ENCODE peak calls at places on chromosomes 13 and 19, in four cellular contexts. U is heart left ventricle, Q is fibroblast of mammary gland, K is gastrocnemius medialis. S is an unnamed sample.

GRCh38 chr13:23500858-23501257 is 67.4 kb upstream of the SACS start:
- DNase-seq in U (no peak), Q (peak), K (no peak), S (peak)

GRCh38 chr13:111964411-111965035 is 102.4 kb upstream of the SOX1 start:
- DNase-seq in U (no peak), Q (no peak), K (no peak), S (no peak)

GRCh38 chr19:58361900-58362271 is 665 bp downstream of the ZNF497 start:
- DNase-seq in U (peak), Q (peak), K (no peak), S (no peak)

GRCh38 chr19:19185853-19186728 is 5.9 kb downstream of the BORCS8 start:
- DNase-seq in U (no peak), Q (peak), K (no peak), S (peak)

GRCh38 chr13:75705395-75705794 is 69.3 kb downstream of the LMO7 start:
- DNase-seq in U (no peak), Q (peak), K (no peak), S (peak)

GRCh38 chr13:25973576-25973975 is 78.2 kb downstream of the SHISA2 start:
- DNase-seq in U (no peak), Q (no peak), K (no peak), S (no peak)

GRCh38 chr19:14544977-14545715 is 15.8 kb downstream of the TECR start:
- DNase-seq in U (peak), Q (no peak), K (peak), S (no peak)

GRCh38 chr13:50609016-50609415 is 234.5 kb downstream of the DLEU7 start:
- DNase-seq in U (no peak), Q (no peak), K (no peak), S (no peak)

GRCh38 chr19:46728208-46728607 is 11.3 kb upstream of the PRKD2 start:
- DNase-seq in U (peak), Q (no peak), K (no peak), S (no peak)

GRCh38 chr19:44603201-44603945 is 10.0 kb upstream of the IGSF23 start:
- DNase-seq in U (no peak), Q (peak), K (no peak), S (peak)

GRCh38 chr19:17829855-17830566 is 8.7 kb upstream of the INSL3 start:
- DNase-seq in U (no peak), Q (peak), K (no peak), S (peak)

GRCh38 chr19:14164088-14164487 is 27.7 kb upstream of the ASF1B start:
- DNase-seq in U (no peak), Q (no peak), K (no peak), S (no peak)

GRCh38 chr13:43009506-43009905 is 13.9 kb upstream of the DNAJC15 start:
- DNase-seq in U (no peak), Q (peak), K (no peak), S (peak)

DNA sequence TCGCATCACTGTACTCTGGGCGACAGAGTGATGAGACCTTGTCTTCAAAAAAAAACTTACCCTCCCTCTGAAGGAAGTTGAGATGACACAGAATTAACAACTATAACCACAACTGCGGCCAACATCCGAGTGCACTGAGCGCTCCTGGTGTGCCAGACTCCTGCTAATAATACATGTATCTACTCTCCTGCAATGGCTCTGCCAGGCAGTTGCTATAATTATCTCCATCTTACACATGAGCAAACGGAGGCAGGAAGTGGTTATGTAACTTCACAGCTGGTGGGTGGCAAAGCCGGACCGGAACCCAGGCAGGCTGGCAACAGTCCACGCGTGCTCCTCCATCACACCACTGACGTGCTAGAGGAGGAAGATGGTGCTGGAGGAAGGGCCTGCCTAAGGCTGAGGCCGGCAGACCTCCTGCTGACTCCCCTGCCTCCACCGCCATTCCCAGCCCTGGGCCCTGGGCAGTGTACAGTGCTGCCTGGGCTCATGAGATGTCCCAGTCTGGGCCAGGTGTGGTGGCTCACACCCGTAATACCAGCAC is 12.6 kb downstream of the XRCC1 start:
- DNase-seq in U (peak), Q (peak), K (peak), S (peak)
- H3K4me3 ChIP-seq in U (no peak), Q (no peak), K (no peak), S (no peak)

DNA sequence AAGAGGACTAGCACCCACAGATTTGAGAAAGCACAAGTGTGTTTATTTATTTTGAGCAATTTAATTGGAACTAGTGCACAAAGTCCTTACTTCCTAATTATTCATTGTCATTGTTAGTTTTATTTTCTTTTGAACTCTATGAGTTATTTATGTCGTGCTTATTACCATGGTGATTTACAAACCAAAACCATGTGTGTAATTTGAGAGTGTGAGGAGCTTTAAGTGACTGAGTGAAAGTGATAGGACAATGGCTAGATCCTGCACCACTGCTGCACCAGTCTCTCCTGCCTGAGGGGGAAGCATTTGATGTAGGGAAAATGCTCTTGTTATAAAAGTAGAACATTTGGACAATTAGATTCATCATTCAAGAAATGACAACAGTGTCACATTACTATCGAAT is 172.3 kb upstream of the KLF12 start:
- DNase-seq in U (no peak), Q (peak), K (no peak), S (peak)
- TF ChIP-seq CTCF in U (no peak), Q (no peak), K (no peak), S (peak)

DNA sequence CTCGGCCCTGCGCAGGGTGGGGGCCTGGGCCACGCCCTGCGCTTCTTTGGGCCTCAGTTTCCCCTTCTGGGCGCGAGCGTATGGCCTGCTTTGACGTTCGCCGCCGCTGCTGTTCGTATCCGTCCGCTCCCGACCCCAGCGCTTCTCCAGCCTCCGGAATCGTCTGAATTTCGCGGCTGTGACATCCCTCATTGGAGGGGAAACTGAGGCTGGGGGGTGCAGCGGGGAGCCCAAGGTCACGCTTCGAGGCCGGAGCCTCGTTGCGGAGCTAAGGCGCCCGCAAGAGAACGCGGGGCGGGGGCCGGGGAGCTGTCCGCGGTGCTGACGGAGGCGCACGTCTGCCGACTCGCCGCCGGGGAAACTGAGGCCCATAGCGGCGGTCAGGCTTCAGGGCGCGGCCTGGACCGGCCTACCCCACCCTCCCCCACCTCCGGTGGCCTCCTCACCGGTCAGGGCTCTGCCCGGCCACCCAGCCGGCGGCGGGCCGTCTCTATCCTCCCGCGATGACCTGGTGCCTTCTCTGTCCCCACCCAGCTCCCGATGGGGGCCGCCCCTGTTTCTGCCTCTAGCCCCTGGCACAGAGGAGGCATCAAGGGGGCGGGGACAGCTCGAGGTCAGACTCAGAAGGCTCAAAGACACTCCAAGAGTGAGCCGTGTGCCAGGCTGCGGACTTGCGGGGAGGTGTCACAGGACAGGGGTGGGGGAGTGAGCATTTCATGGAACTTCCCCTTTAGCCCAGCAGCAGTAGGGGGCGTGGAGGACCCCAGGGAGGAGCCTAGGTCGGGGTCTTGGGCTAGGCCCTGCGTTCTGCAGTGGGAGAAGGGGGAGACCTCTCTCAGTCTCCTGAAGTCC is 3.0 kb upstream of the APC2 start:
- DNase-seq in U (peak), Q (no peak), K (no peak), S (no peak)
- H3K4me3 ChIP-seq in U (no peak), Q (no peak), K (no peak), S (no peak)

GRCh38 chr19:32921624-32922023 is 50.1 kb downstream of the CEP89 start:
- DNase-seq in U (no peak), Q (no peak), K (no peak), S (no peak)

GRCh38 chr19:32919365-32919764 is 49.8 kb upstream of the SLC7A9 start:
- DNase-seq in U (no peak), Q (no peak), K (no peak), S (no peak)

GRCh38 chr19:32914879-32915278 is 45.3 kb upstream of the SLC7A9 start:
- DNase-seq in U (no peak), Q (peak), K (no peak), S (no peak)

GRCh38 chr19:32917612-32917996 is 48.0 kb upstream of the SLC7A9 start:
- DNase-seq in U (no peak), Q (no peak), K (no peak), S (no peak)

GRCh38 chr19:32916969-32917611 is 47.5 kb upstream of the SLC7A9 start:
- DNase-seq in U (no peak), Q (peak), K (no peak), S (no peak)
- TF ChIP-seq CTCF in U (no peak), Q (no peak), K (no peak), S (no peak)

DNA sequence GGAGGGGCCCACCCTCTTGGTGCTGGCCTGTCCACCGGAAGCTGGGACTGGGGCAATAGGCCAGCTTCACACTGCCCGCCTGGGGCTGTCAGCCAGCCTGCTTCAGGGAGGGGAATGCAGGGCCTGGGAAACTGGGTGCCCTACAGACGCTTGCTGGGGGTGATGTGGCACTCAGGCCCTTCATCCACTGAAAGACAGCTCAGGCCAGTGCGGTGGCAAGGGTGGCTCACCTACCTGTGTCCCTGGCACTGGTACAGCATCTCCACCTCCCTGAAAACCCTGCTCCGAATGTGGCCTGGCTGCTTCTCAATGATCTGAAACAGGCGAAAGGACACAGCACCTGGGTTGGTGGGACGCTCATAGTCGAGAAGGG is 7.8 kb downstream of the MKNK2 start:
- DNase-seq in U (no peak), Q (no peak), K (peak), S (no peak)
- H3K4me3 ChIP-seq in U (no peak), Q (no peak), K (peak), S (no peak)